ENCODE peak calls at places on chromosomes 16 and 17, in ten cellular contexts. One of them, this sample, is unnamed. For H3K36me3, the result is how much of the 10 kb centered on the place peaks cover.

GRCh38 chr17:78387982-78388941 is 9.8 kb downstream of the PGS1 start:
- DNase-seq in DND-41: no peak
- DNase-seq in psoas muscle: no peak
- DNase-seq in left ventricle myocardium inferior: peak
- DNase-seq in thoracic aorta: no peak
- DNase-seq in lung: no peak
- DNase-seq in testis: no peak
- DNase-seq in GM06990: peak
- DNase-seq in PC-3: no peak
- DNase-seq in MG63: peak
- DNase-seq in this sample: no peak

GRCh38 chr17:78401246-78401645 is 22.8 kb downstream of the PGS1 start:
- DNase-seq in DND-41: no peak
- DNase-seq in psoas muscle: no peak
- DNase-seq in left ventricle myocardium inferior: no peak
- DNase-seq in thoracic aorta: no peak
- DNase-seq in lung: no peak
- DNase-seq in testis: no peak
- DNase-seq in GM06990: no peak
- DNase-seq in PC-3: no peak
- DNase-seq in MG63: no peak
- DNase-seq in this sample: no peak

GRCh38 chr17:57424777-57425188 is 168.5 kb downstream of the MSI2 start:
- DNase-seq in DND-41: no peak
- DNase-seq in psoas muscle: no peak
- DNase-seq in left ventricle myocardium inferior: no peak
- DNase-seq in thoracic aorta: no peak
- DNase-seq in lung: no peak
- DNase-seq in testis: no peak
- DNase-seq in GM06990: no peak
- DNase-seq in PC-3: peak
- DNase-seq in MG63: peak
- DNase-seq in this sample: no peak

GRCh38 chr17:82531431-82531881 is 11.9 kb downstream of the FOXK2 start:
- DNase-seq in DND-41: no peak
- DNase-seq in psoas muscle: no peak
- DNase-seq in left ventricle myocardium inferior: no peak
- DNase-seq in thoracic aorta: no peak
- DNase-seq in lung: no peak
- DNase-seq in testis: no peak
- DNase-seq in GM06990: no peak
- DNase-seq in PC-3: peak
- DNase-seq in MG63: peak
- DNase-seq in this sample: no peak

GRCh38 chr16:26614102-26614864 is 452.4 kb upstream of the C16orf82 start:
- DNase-seq in DND-41: peak
- DNase-seq in psoas muscle: no peak
- DNase-seq in left ventricle myocardium inferior: no peak
- DNase-seq in thoracic aorta: no peak
- DNase-seq in lung: no peak
- DNase-seq in testis: no peak
- DNase-seq in GM06990: no peak
- DNase-seq in PC-3: no peak
- DNase-seq in MG63: no peak
- DNase-seq in this sample: no peak

GRCh38 chr17:21540502-21540901 is 151.8 kb upstream of the KCNJ18 start:
- DNase-seq in DND-41: no peak
- DNase-seq in psoas muscle: no peak
- DNase-seq in left ventricle myocardium inferior: no peak
- DNase-seq in thoracic aorta: no peak
- DNase-seq in lung: no peak
- DNase-seq in testis: no peak
- DNase-seq in GM06990: no peak
- DNase-seq in PC-3: no peak
- DNase-seq in MG63: no peak
- DNase-seq in this sample: no peak

GRCh38 chr17:30292490-30292858 is 730 bp upstream of the BLMH start:
- DNase-seq in DND-41: no peak
- DNase-seq in psoas muscle: no peak
- DNase-seq in left ventricle myocardium inferior: no peak
- DNase-seq in thoracic aorta: no peak
- DNase-seq in lung: no peak
- DNase-seq in testis: no peak
- DNase-seq in GM06990: no peak
- DNase-seq in PC-3: no peak
- DNase-seq in MG63: no peak
- DNase-seq in this sample: no peak

GRCh38 chr16:1870365-1871082 is 1.4 kb downstream of the MEIOB start:
- DNase-seq in DND-41: no peak
- DNase-seq in psoas muscle: no peak
- DNase-seq in left ventricle myocardium inferior: no peak
- DNase-seq in thoracic aorta: no peak
- DNase-seq in lung: peak
- DNase-seq in testis: no peak
- DNase-seq in GM06990: no peak
- DNase-seq in PC-3: peak
- DNase-seq in MG63: peak
- DNase-seq in this sample: no peak

GRCh38 chr17:58321571-58322525 is 6.7 kb downstream of the TSPOAP1 start:
- DNase-seq in DND-41: no peak
- DNase-seq in psoas muscle: no peak
- DNase-seq in left ventricle myocardium inferior: no peak
- DNase-seq in thoracic aorta: no peak
- DNase-seq in lung: no peak
- DNase-seq in testis: no peak
- DNase-seq in GM06990: no peak
- DNase-seq in PC-3: peak
- DNase-seq in MG63: no peak
- DNase-seq in this sample: no peak

GRCh38 chr17:44967026-44967906 is 837 bp downstream of the C1QL1 start:
- DNase-seq in DND-41: no peak
- DNase-seq in psoas muscle: no peak
- DNase-seq in left ventricle myocardium inferior: no peak
- DNase-seq in thoracic aorta: no peak
- DNase-seq in lung: no peak
- DNase-seq in testis: no peak
- DNase-seq in GM06990: no peak
- DNase-seq in PC-3: no peak
- DNase-seq in MG63: no peak
- DNase-seq in this sample: no peak

GRCh38 chr16:88870608-88871348 is 4.3 kb upstream of the PABPN1L start:
- DNase-seq in DND-41: no peak
- DNase-seq in psoas muscle: no peak
- DNase-seq in left ventricle myocardium inferior: no peak
- DNase-seq in thoracic aorta: no peak
- DNase-seq in lung: no peak
- DNase-seq in testis: no peak
- DNase-seq in GM06990: no peak
- DNase-seq in PC-3: no peak
- DNase-seq in MG63: no peak
- DNase-seq in this sample: no peak

GRCh38 chr16:89096768-89097527 is 3.3 kb downstream of the ACSF3 start:
- DNase-seq in DND-41: no peak
- DNase-seq in psoas muscle: no peak
- DNase-seq in left ventricle myocardium inferior: no peak
- DNase-seq in thoracic aorta: no peak
- DNase-seq in lung: no peak
- DNase-seq in testis: no peak
- DNase-seq in GM06990: no peak
- DNase-seq in PC-3: no peak
- DNase-seq in MG63: no peak
- DNase-seq in this sample: peak

GRCh38 chr17:1271020-1271423 is 778 bp downstream of the BHLHA9 start:
- DNase-seq in DND-41: no peak
- DNase-seq in psoas muscle: no peak
- DNase-seq in left ventricle myocardium inferior: no peak
- DNase-seq in thoracic aorta: no peak
- DNase-seq in lung: no peak
- DNase-seq in testis: no peak
- DNase-seq in GM06990: no peak
- DNase-seq in PC-3: no peak
- DNase-seq in MG63: no peak
- DNase-seq in this sample: no peak

GRCh38 chr17:62187681-62188080 is 122.6 kb upstream of the MED13 start:
- DNase-seq in DND-41: no peak
- DNase-seq in psoas muscle: no peak
- DNase-seq in left ventricle myocardium inferior: no peak
- DNase-seq in thoracic aorta: no peak
- DNase-seq in lung: no peak
- DNase-seq in testis: no peak
- DNase-seq in GM06990: no peak
- DNase-seq in PC-3: peak
- DNase-seq in MG63: peak
- DNase-seq in this sample: no peak

GRCh38 chr17:64126918-64127317 is 3.0 kb downstream of the ERN1 start:
- DNase-seq in DND-41: no peak
- DNase-seq in psoas muscle: no peak
- DNase-seq in left ventricle myocardium inferior: no peak
- DNase-seq in thoracic aorta: no peak
- DNase-seq in lung: no peak
- DNase-seq in testis: no peak
- DNase-seq in GM06990: no peak
- DNase-seq in PC-3: peak
- DNase-seq in MG63: no peak
- DNase-seq in this sample: no peak

GRCh38 chr16:84841787-84842300 is 22.1 kb downstream of the CRISPLD2 start:
- DNase-seq in DND-41: no peak
- DNase-seq in psoas muscle: no peak
- DNase-seq in left ventricle myocardium inferior: no peak
- DNase-seq in thoracic aorta: no peak
- DNase-seq in lung: peak
- DNase-seq in testis: no peak
- DNase-seq in GM06990: no peak
- DNase-seq in PC-3: peak
- DNase-seq in MG63: no peak
- DNase-seq in this sample: no peak
- H3K4me3 ChIP-seq in DND-41: no peak
- H3K4me3 ChIP-seq in psoas muscle: no peak
- H3K4me3 ChIP-seq in left ventricle myocardium inferior: no peak
- H3K4me3 ChIP-seq in thoracic aorta: no peak
- H3K4me3 ChIP-seq in lung: no peak
- H3K4me3 ChIP-seq in testis: no peak
- H3K4me3 ChIP-seq in GM06990: no peak
- H3K4me3 ChIP-seq in PC-3: no peak
- H3K4me3 ChIP-seq in MG63: no peak
- H3K4me3 ChIP-seq in this sample: no peak

GRCh38 chr16:68065716-68066305 is 19.4 kb upstream of the NFATC3 start:
- DNase-seq in DND-41: no peak
- DNase-seq in psoas muscle: no peak
- DNase-seq in left ventricle myocardium inferior: no peak
- DNase-seq in thoracic aorta: no peak
- DNase-seq in lung: peak
- DNase-seq in testis: no peak
- DNase-seq in GM06990: no peak
- DNase-seq in PC-3: no peak
- DNase-seq in MG63: no peak
- DNase-seq in this sample: no peak
- H3K36me3 ChIP-seq in DND-41: under half
- H3K36me3 ChIP-seq in psoas muscle: under half
- H3K36me3 ChIP-seq in left ventricle myocardium inferior: under half
- H3K36me3 ChIP-seq in thoracic aorta: under half
- H3K36me3 ChIP-seq in lung: under half
- H3K36me3 ChIP-seq in testis: under half
- H3K36me3 ChIP-seq in GM06990: under half
- H3K36me3 ChIP-seq in PC-3: under half
- H3K36me3 ChIP-seq in MG63: under half
- H3K36me3 ChIP-seq in this sample: under half

DNA sequence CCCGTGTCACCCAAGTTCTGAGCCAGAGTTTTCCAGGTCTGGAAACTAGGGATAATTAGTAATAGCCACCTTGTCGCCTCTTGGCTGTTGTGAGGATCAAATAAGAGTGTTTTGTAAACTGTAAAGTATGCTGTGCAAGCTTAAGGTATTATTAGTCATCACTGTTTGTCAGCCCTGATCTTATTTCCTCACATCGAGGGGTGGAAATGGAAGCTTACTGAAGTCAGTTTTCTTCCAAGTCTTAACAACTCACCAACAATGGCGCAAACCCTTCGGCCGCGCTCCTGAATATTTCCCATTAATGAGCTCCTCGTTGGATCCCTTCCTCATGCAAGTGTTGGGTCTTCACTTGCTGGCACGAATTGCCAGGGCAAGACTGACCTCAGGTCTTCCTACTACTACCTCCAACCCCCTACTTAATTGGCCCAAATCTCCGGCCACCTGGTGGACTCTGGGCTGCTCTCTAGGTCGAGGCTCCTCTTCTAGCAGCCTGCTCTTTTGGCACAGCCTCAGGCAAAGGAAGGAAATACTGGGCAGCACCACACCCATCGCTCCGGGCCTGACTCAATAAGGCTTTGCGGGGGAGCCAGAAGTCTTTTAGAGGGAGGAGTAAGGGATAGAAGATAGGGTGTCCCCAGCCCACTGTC is 874 bp upstream of the SLC35B1 start:
- DNase-seq in DND-41: no peak
- DNase-seq in psoas muscle: no peak
- DNase-seq in left ventricle myocardium inferior: no peak
- DNase-seq in thoracic aorta: no peak
- DNase-seq in lung: no peak
- DNase-seq in testis: peak
- DNase-seq in GM06990: no peak
- DNase-seq in PC-3: peak
- DNase-seq in MG63: peak
- DNase-seq in this sample: no peak
- H3K4me3 ChIP-seq in DND-41: peak
- H3K4me3 ChIP-seq in psoas muscle: peak
- H3K4me3 ChIP-seq in left ventricle myocardium inferior: peak
- H3K4me3 ChIP-seq in thoracic aorta: peak
- H3K4me3 ChIP-seq in lung: peak
- H3K4me3 ChIP-seq in testis: peak
- H3K4me3 ChIP-seq in GM06990: peak
- H3K4me3 ChIP-seq in PC-3: peak
- H3K4me3 ChIP-seq in MG63: peak
- H3K4me3 ChIP-seq in this sample: peak

GRCh38 chr16:24778676-24779075 is 49.2 kb downstream of the TNRC6A start:
- DNase-seq in DND-41: no peak
- DNase-seq in psoas muscle: no peak
- DNase-seq in left ventricle myocardium inferior: no peak
- DNase-seq in thoracic aorta: no peak
- DNase-seq in lung: no peak
- DNase-seq in testis: no peak
- DNase-seq in GM06990: no peak
- DNase-seq in PC-3: no peak
- DNase-seq in MG63: no peak
- DNase-seq in this sample: no peak

GRCh38 chr16:24781256-24781655 is 51.8 kb downstream of the TNRC6A start:
- DNase-seq in DND-41: no peak
- DNase-seq in psoas muscle: no peak
- DNase-seq in left ventricle myocardium inferior: no peak
- DNase-seq in thoracic aorta: no peak
- DNase-seq in lung: no peak
- DNase-seq in testis: no peak
- DNase-seq in GM06990: no peak
- DNase-seq in PC-3: no peak
- DNase-seq in MG63: no peak
- DNase-seq in this sample: no peak

GRCh38 chr16:24789881-24790280 is 55.9 kb upstream of the SLC5A11 start:
- DNase-seq in DND-41: no peak
- DNase-seq in psoas muscle: no peak
- DNase-seq in left ventricle myocardium inferior: no peak
- DNase-seq in thoracic aorta: no peak
- DNase-seq in lung: no peak
- DNase-seq in testis: no peak
- DNase-seq in GM06990: no peak
- DNase-seq in PC-3: no peak
- DNase-seq in MG63: no peak
- DNase-seq in this sample: no peak

GRCh38 chr16:24784121-24784520 is 54.7 kb downstream of the TNRC6A start:
- DNase-seq in DND-41: no peak
- DNase-seq in psoas muscle: no peak
- DNase-seq in left ventricle myocardium inferior: no peak
- DNase-seq in thoracic aorta: no peak
- DNase-seq in lung: no peak
- DNase-seq in testis: no peak
- DNase-seq in GM06990: no peak
- DNase-seq in PC-3: no peak
- DNase-seq in MG63: no peak
- DNase-seq in this sample: no peak
- H3K36me3 ChIP-seq in DND-41: half or more
- H3K36me3 ChIP-seq in psoas muscle: half or more
- H3K36me3 ChIP-seq in left ventricle myocardium inferior: half or more
- H3K36me3 ChIP-seq in thoracic aorta: under half
- H3K36me3 ChIP-seq in lung: under half
- H3K36me3 ChIP-seq in testis: under half
- H3K36me3 ChIP-seq in GM06990: under half
- H3K36me3 ChIP-seq in PC-3: under half
- H3K36me3 ChIP-seq in MG63: half or more
- H3K36me3 ChIP-seq in this sample: under half